ENCODE peak calls at places on chromosomes 12 and 14, in nine cellular contexts. G is H4, M is ELR, P is fibroblast of lung, V is GM10248, K is aorta, Y is LoVo, U is neural crest cell, X is posterior cingulate gyrus. W is an unnamed sample.

GRCh38 chr12:56188116-56188785 is 1.0 kb downstream of the SMARCC2 start:
- DNase-seq in G (no peak), M (peak), P (no peak), V (no peak), K (no peak), Y (no peak), U (no peak), X (no peak), W (no peak)

GRCh38 chr14:73823339-73823885 is 28.2 kb upstream of the PTGR2 start:
- DNase-seq in G (no peak), M (no peak), P (no peak), V (no peak), K (no peak), Y (no peak), U (no peak), X (no peak), W (no peak)

GRCh38 chr14:70888681-70889175 is 18.5 kb upstream of the PCNX1 start:
- DNase-seq in G (no peak), M (peak), P (peak), V (no peak), K (no peak), Y (no peak), U (no peak), X (no peak), W (no peak)

GRCh38 chr12:67034110-67034879 is 234.9 kb upstream of the CAND1 start:
- DNase-seq in G (peak), M (peak), P (peak), V (no peak), K (no peak), Y (peak), U (no peak), X (no peak), W (no peak)

GRCh38 chr14:22070119-22070982 is 396.7 kb upstream of the OR4E1 start:
- DNase-seq in G (peak), M (no peak), P (no peak), V (no peak), K (no peak), Y (no peak), U (no peak), X (no peak), W (no peak)

GRCh38 chr14:44701563-44702263 is 194.6 kb upstream of the FSCB start:
- DNase-seq in G (peak), M (peak), P (peak), V (no peak), K (no peak), Y (no peak), U (no peak), X (no peak), W (no peak)

GRCh38 chr12:94873368-94874085 is 130.0 kb downstream of the NDUFA12 start:
- DNase-seq in G (no peak), M (peak), P (no peak), V (peak), K (no peak), Y (peak), U (peak), X (no peak), W (no peak)

GRCh38 chr12:124458992-124459851 is 108.2 kb downstream of the NCOR2 start:
- DNase-seq in G (no peak), M (no peak), P (no peak), V (no peak), K (peak), Y (no peak), U (no peak), X (no peak), W (no peak)

GRCh38 chr12:124086299-124086898 is 113.4 kb downstream of the ZNF664 start:
- DNase-seq in G (no peak), M (no peak), P (no peak), V (no peak), K (no peak), Y (no peak), U (no peak), X (no peak), W (no peak)

GRCh38 chr12:85673921-85674420 is 162.2 kb downstream of the RASSF9 start:
- DNase-seq in G (no peak), M (no peak), P (no peak), V (no peak), K (no peak), Y (no peak), U (no peak), X (no peak), W (no peak)

GRCh38 chr12:4809013-4809448 is 88.8 kb downstream of the GALNT8 start:
- DNase-seq in G (no peak), M (no peak), P (peak), V (peak), K (peak), Y (no peak), U (peak), X (peak), W (no peak)

GRCh38 chr14:69046468-69046867 is 67.4 kb upstream of the ACTN1 start:
- DNase-seq in G (no peak), M (no peak), P (peak), V (no peak), K (peak), Y (no peak), U (no peak), X (no peak), W (peak)

GRCh38 chr12:118714051-118714460 is 267.3 kb upstream of the SRRM4 start:
- DNase-seq in G (no peak), M (peak), P (no peak), V (peak), K (no peak), Y (peak), U (peak), X (no peak), W (no peak)

GRCh38 chr12:52147367-52147972 is 44.3 kb downstream of the KRT80 start:
- DNase-seq in G (peak), M (peak), P (peak), V (no peak), K (peak), Y (peak), U (no peak), X (no peak), W (peak)

GRCh38 chr12:114445401-114446323 is 39.7 kb upstream of the TBX5 start:
- DNase-seq in G (no peak), M (no peak), P (no peak), V (no peak), K (no peak), Y (no peak), U (no peak), X (no peak), W (no peak)

GRCh38 chr12:6327591-6328041 is 14.3 kb downstream of the TNFRSF1A start:
- DNase-seq in G (no peak), M (no peak), P (no peak), V (no peak), K (peak), Y (no peak), U (no peak), X (no peak), W (no peak)

GRCh38 chr12:115451785-115452736 is 768.1 kb upstream of the TBX3 start:
- DNase-seq in G (no peak), M (peak), P (peak), V (peak), K (no peak), Y (peak), U (peak), X (no peak), W (no peak)

GRCh38 chr14:21768875-21769257 is 95.2 kb upstream of the OR4E1 start:
- DNase-seq in G (no peak), M (no peak), P (no peak), V (no peak), K (no peak), Y (no peak), U (no peak), X (no peak), W (no peak)

GRCh38 chr14:93748208-93749080 is 39.8 kb downstream of the PRIMA1 start:
- DNase-seq in G (no peak), M (no peak), P (no peak), V (no peak), K (no peak), Y (no peak), U (no peak), X (no peak), W (no peak)

GRCh38 chr12:111228916-111229666 is 139.8 kb downstream of the PHETA1 start:
- DNase-seq in G (no peak), M (no peak), P (no peak), V (no peak), K (no peak), Y (no peak), U (no peak), X (no peak), W (no peak)

GRCh38 chr12:2180737-2181082 is 127.9 kb downstream of the CACNA1C start:
- DNase-seq in G (no peak), M (no peak), P (no peak), V (no peak), K (no peak), Y (no peak), U (no peak), X (no peak), W (no peak)

GRCh38 chr12:30996255-30996654 is 69.7 kb downstream of the TSPAN11 start:
- DNase-seq in G (peak), M (peak), P (peak), V (no peak), K (no peak), Y (no peak), U (no peak), X (no peak), W (no peak)